ENCODE peak calls at places on chromosomes 16 and 17, in seven cellular contexts. One of them, this sample, is unnamed. For H3K4me1, the result is how much of the 10 kb centered on the place peaks cover.

GRCh38 chr16:50960517-50961202 is 190.4 kb downstream of the SALL1 start:
- DNase-seq in CD8-positive, alpha-beta memory T cell: no peak
- DNase-seq in ascending aorta: no peak
- DNase-seq in heart left ventricle: no peak
- DNase-seq in tibial nerve: no peak
- DNase-seq in colonic mucosa: no peak
- DNase-seq in Caco-2: no peak
- DNase-seq in this sample: no peak

GRCh38 chr17:66386789-66387351 is 84.5 kb downstream of the PRKCA start:
- DNase-seq in heart left ventricle: no peak
- DNase-seq in tibial nerve: no peak
- DNase-seq in CD8-positive, alpha-beta memory T cell: no peak
- DNase-seq in colonic mucosa: no peak
- DNase-seq in Caco-2: peak
- DNase-seq in ascending aorta: no peak
- DNase-seq in this sample: no peak

GRCh38 chr16:29676989-29677388 is 2.0 kb upstream of the QPRT start:
- DNase-seq in tibial nerve: no peak
- DNase-seq in CD8-positive, alpha-beta memory T cell: no peak
- DNase-seq in Caco-2: no peak
- DNase-seq in colonic mucosa: no peak
- DNase-seq in heart left ventricle: no peak
- DNase-seq in ascending aorta: no peak
- DNase-seq in this sample: no peak

GRCh38 chr16:89067677-89068076 is 26.0 kb upstream of the ACSF3 start:
- DNase-seq in CD8-positive, alpha-beta memory T cell: no peak
- DNase-seq in colonic mucosa: peak
- DNase-seq in tibial nerve: no peak
- DNase-seq in ascending aorta: no peak
- DNase-seq in heart left ventricle: no peak
- DNase-seq in Caco-2: no peak
- DNase-seq in this sample: no peak

GRCh38 chr17:79027274-79027924 is 3.4 kb downstream of the C1QTNF1 start:
- DNase-seq in tibial nerve: no peak
- DNase-seq in heart left ventricle: peak
- DNase-seq in CD8-positive, alpha-beta memory T cell: no peak
- DNase-seq in ascending aorta: peak
- DNase-seq in Caco-2: peak
- DNase-seq in colonic mucosa: no peak
- DNase-seq in this sample: no peak

GRCh38 chr17:74815671-74816370 is 39.7 kb upstream of the NAT9 start:
- DNase-seq in heart left ventricle: no peak
- DNase-seq in ascending aorta: no peak
- DNase-seq in CD8-positive, alpha-beta memory T cell: no peak
- DNase-seq in colonic mucosa: no peak
- DNase-seq in tibial nerve: no peak
- DNase-seq in Caco-2: peak
- DNase-seq in this sample: no peak

GRCh38 chr16:88826070-88826840 is 14.5 kb upstream of the APRT start:
- DNase-seq in colonic mucosa: peak
- DNase-seq in ascending aorta: no peak
- DNase-seq in tibial nerve: no peak
- DNase-seq in Caco-2: no peak
- DNase-seq in heart left ventricle: no peak
- DNase-seq in CD8-positive, alpha-beta memory T cell: no peak
- DNase-seq in this sample: no peak

GRCh38 chr16:74998481-74999207 is at the start of gene ZNRF1:
- DNase-seq in CD8-positive, alpha-beta memory T cell: peak
- DNase-seq in tibial nerve: peak
- DNase-seq in heart left ventricle: peak
- DNase-seq in ascending aorta: peak
- DNase-seq in Caco-2: peak
- DNase-seq in colonic mucosa: peak
- DNase-seq in this sample: no peak

GRCh38 chr17:49450735-49451134 is 36.1 kb upstream of the PHB1 start:
- DNase-seq in Caco-2: no peak
- DNase-seq in CD8-positive, alpha-beta memory T cell: no peak
- DNase-seq in heart left ventricle: no peak
- DNase-seq in tibial nerve: no peak
- DNase-seq in colonic mucosa: no peak
- DNase-seq in ascending aorta: no peak
- DNase-seq in this sample: no peak

GRCh38 chr17:26731005-26731921 is 562.7 kb upstream of the WSB1 start:
- DNase-seq in heart left ventricle: no peak
- DNase-seq in CD8-positive, alpha-beta memory T cell: no peak
- DNase-seq in ascending aorta: no peak
- DNase-seq in tibial nerve: no peak
- DNase-seq in Caco-2: no peak
- DNase-seq in colonic mucosa: no peak
- DNase-seq in this sample: no peak

GRCh38 chr16:29813644-29814562 is 1.9 kb downstream of the PRRT2 start:
- DNase-seq in tibial nerve: no peak
- DNase-seq in ascending aorta: no peak
- DNase-seq in Caco-2: no peak
- DNase-seq in heart left ventricle: no peak
- DNase-seq in CD8-positive, alpha-beta memory T cell: no peak
- DNase-seq in colonic mucosa: no peak
- DNase-seq in this sample: no peak

DNA sequence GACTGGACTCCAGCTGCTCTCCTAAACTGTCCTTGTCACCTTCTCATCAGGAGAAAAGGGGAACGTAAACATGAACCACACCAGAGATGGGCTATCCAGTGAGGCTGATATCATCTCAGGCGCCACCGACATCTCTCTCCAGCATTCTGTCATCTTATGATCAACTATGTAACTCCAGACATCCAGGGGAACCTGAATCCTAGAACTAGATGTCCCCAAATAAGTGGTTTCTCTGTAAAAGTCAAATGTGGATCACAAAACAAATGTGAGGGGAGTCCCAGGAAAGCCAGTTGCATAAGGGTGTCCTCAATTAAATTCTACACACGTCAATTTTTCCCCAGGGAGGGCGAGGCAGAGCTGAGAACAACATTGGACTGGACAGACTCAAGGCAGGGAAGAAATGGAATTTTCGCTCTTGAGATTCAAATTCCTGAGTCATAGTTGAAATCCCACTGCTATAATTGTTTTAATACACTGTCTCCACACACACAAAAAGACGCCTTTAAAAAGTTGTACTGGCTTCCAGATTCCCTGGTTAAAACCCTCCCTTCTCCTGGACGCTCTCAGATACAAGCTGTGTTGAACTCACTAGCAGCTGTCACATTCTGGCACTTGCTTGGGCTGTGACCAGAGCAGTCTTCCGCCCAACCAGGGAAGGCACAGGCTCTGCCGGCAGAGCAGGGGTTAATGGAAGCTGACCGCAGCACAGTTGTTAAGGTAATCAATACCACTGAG is 62.6 kb downstream of the ZFHX3 start:
- DNase-seq in tibial nerve: peak
- DNase-seq in CD8-positive, alpha-beta memory T cell: no peak
- DNase-seq in heart left ventricle: peak
- DNase-seq in ascending aorta: peak
- DNase-seq in Caco-2: no peak
- DNase-seq in colonic mucosa: no peak
- DNase-seq in this sample: no peak
- H3K4me3 ChIP-seq in tibial nerve: no peak
- H3K4me3 ChIP-seq in CD8-positive, alpha-beta memory T cell: no peak
- H3K4me3 ChIP-seq in heart left ventricle: peak
- H3K4me3 ChIP-seq in ascending aorta: no peak
- H3K4me3 ChIP-seq in Caco-2: no peak
- H3K4me3 ChIP-seq in colonic mucosa: no peak
- H3K4me3 ChIP-seq in this sample: peak

GRCh38 chr17:16994626-16995025 is 22.7 kb upstream of the TNFRSF13B start:
- DNase-seq in heart left ventricle: no peak
- DNase-seq in Caco-2: no peak
- DNase-seq in tibial nerve: no peak
- DNase-seq in ascending aorta: no peak
- DNase-seq in CD8-positive, alpha-beta memory T cell: no peak
- DNase-seq in colonic mucosa: no peak
- DNase-seq in this sample: no peak
- H3K4me1 ChIP-seq in heart left ventricle: under half
- H3K4me1 ChIP-seq in Caco-2: under half
- H3K4me1 ChIP-seq in tibial nerve: under half
- H3K4me1 ChIP-seq in ascending aorta: under half
- H3K4me1 ChIP-seq in CD8-positive, alpha-beta memory T cell: under half
- H3K4me1 ChIP-seq in colonic mucosa: under half
- H3K4me1 ChIP-seq in this sample: under half

GRCh38 chr16:31148281-31148728 is 1.6 kb downstream of the PRSS36 start:
- DNase-seq in ascending aorta: no peak
- DNase-seq in heart left ventricle: no peak
- DNase-seq in CD8-positive, alpha-beta memory T cell: no peak
- DNase-seq in tibial nerve: no peak
- DNase-seq in colonic mucosa: peak
- DNase-seq in Caco-2: no peak
- DNase-seq in this sample: no peak
- H3K4me3 ChIP-seq in ascending aorta: no peak
- H3K4me3 ChIP-seq in heart left ventricle: no peak
- H3K4me3 ChIP-seq in CD8-positive, alpha-beta memory T cell: no peak
- H3K4me3 ChIP-seq in tibial nerve: no peak
- H3K4me3 ChIP-seq in colonic mucosa: no peak
- H3K4me3 ChIP-seq in Caco-2: no peak
- H3K4me3 ChIP-seq in this sample: no peak

DNA sequence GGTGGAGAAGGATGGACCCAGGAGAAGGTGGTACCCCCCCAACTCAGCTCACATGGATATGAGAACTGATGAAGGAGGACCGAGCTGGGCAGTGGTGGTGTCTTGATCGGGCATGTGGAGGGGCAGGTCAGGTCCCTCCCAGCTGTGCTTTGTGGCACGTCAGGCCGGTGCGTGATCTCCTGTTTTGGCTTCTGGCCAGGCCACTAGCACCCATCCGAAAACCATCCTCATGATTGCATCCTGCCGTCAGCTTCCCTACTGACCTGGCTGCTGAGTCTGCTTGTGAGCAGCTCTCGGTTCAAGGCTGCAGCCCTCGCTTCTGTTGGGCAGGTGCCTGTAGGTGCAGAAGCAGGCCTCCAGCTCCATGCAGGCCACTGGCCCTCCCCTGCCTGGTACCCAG is 53.1 kb downstream of the PLD6 start:
- DNase-seq in tibial nerve: no peak
- DNase-seq in CD8-positive, alpha-beta memory T cell: no peak
- DNase-seq in colonic mucosa: no peak
- DNase-seq in heart left ventricle: no peak
- DNase-seq in Caco-2: no peak
- DNase-seq in ascending aorta: no peak
- DNase-seq in this sample: no peak
- H3K4me1 ChIP-seq in tibial nerve: under half
- H3K4me1 ChIP-seq in CD8-positive, alpha-beta memory T cell: under half
- H3K4me1 ChIP-seq in colonic mucosa: under half
- H3K4me1 ChIP-seq in heart left ventricle: under half
- H3K4me1 ChIP-seq in Caco-2: under half
- H3K4me1 ChIP-seq in ascending aorta: under half
- H3K4me1 ChIP-seq in this sample: under half

GRCh38 chr17:45315583-45316270 is 1.1 kb downstream of the MAP3K14 start:
- DNase-seq in CD8-positive, alpha-beta memory T cell: peak
- DNase-seq in ascending aorta: no peak
- DNase-seq in tibial nerve: no peak
- DNase-seq in heart left ventricle: no peak
- DNase-seq in Caco-2: peak
- DNase-seq in colonic mucosa: no peak
- DNase-seq in this sample: no peak

GRCh38 chr17:45314761-45315549 is 1.9 kb downstream of the MAP3K14 start:
- DNase-seq in tibial nerve: no peak
- DNase-seq in heart left ventricle: no peak
- DNase-seq in Caco-2: no peak
- DNase-seq in CD8-positive, alpha-beta memory T cell: no peak
- DNase-seq in ascending aorta: no peak
- DNase-seq in colonic mucosa: no peak
- DNase-seq in this sample: no peak

GRCh38 chr17:45312477-45313418 is 4.1 kb downstream of the MAP3K14 start:
- DNase-seq in tibial nerve: no peak
- DNase-seq in heart left ventricle: no peak
- DNase-seq in Caco-2: no peak
- DNase-seq in CD8-positive, alpha-beta memory T cell: peak
- DNase-seq in colonic mucosa: no peak
- DNase-seq in ascending aorta: no peak
- DNase-seq in this sample: no peak

GRCh38 chr17:45313419-45313771 is 3.4 kb downstream of the MAP3K14 start:
- DNase-seq in tibial nerve: no peak
- DNase-seq in heart left ventricle: no peak
- DNase-seq in colonic mucosa: no peak
- DNase-seq in Caco-2: no peak
- DNase-seq in ascending aorta: no peak
- DNase-seq in CD8-positive, alpha-beta memory T cell: no peak
- DNase-seq in this sample: no peak

GRCh38 chr17:45313927-45314760 is 2.7 kb downstream of the MAP3K14 start:
- DNase-seq in CD8-positive, alpha-beta memory T cell: no peak
- DNase-seq in colonic mucosa: no peak
- DNase-seq in ascending aorta: no peak
- DNase-seq in tibial nerve: no peak
- DNase-seq in Caco-2: no peak
- DNase-seq in heart left ventricle: no peak
- DNase-seq in this sample: no peak
- H3K4me3 ChIP-seq in CD8-positive, alpha-beta memory T cell: peak
- H3K4me3 ChIP-seq in colonic mucosa: peak
- H3K4me3 ChIP-seq in ascending aorta: no peak
- H3K4me3 ChIP-seq in tibial nerve: no peak
- H3K4me3 ChIP-seq in Caco-2: no peak
- H3K4me3 ChIP-seq in heart left ventricle: peak
- H3K4me3 ChIP-seq in this sample: peak

GRCh38 chr16:27202923-27203428 is 350 bp upstream of the KDM8 start:
- DNase-seq in CD8-positive, alpha-beta memory T cell: no peak
- DNase-seq in Caco-2: no peak
- DNase-seq in colonic mucosa: no peak
- DNase-seq in ascending aorta: no peak
- DNase-seq in tibial nerve: no peak
- DNase-seq in heart left ventricle: no peak
- DNase-seq in this sample: no peak
- H3K4me1 ChIP-seq in CD8-positive, alpha-beta memory T cell: half or more
- H3K4me1 ChIP-seq in Caco-2: under half
- H3K4me1 ChIP-seq in colonic mucosa: under half
- H3K4me1 ChIP-seq in ascending aorta: under half
- H3K4me1 ChIP-seq in tibial nerve: under half
- H3K4me1 ChIP-seq in heart left ventricle: under half
- H3K4me1 ChIP-seq in this sample: under half

DNA sequence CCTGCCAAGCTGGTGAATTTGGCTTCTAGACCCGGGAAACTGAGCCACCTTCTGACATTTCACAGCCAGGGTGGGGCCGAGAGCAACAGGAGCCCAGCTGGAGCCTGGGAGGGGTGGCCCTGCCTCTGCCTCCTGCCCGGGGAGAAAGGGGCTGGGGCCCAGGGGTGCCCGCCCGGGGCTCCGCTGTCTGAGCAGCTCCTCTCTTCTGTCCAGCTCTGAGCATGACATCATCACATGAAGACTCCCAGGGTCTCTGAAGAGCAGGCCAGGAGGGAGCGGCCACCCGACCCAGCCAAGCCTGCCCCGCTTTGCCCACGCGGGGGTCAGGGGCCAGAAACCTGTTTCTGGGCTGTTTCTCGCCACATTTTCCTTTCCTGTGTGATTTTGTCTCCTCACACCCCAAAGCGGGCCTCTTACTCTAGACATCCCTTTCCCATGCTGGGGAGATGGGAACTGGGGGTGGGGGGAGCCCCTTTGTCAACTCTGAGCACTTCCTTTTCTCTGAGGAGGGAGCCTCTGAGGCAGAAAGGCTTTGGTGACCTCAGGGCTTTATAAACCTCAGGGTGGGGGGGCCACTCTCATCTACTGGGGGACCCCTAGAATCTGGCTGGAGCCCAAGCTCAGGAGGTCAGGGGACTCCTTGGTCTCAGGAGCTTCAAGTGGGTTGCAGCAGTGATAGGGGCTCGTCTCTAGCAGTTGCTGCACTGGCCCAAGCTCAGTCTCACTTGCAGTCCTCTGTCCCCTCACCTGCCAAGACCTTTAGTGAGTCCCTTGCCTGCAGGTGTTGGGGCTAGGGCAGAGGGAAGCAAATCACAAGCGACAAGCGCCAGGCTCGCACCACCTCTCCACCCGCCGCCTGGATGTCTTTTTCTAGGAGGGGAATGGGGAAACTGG is 7.6 kb downstream of the UBALD2 start:
- DNase-seq in Caco-2: no peak
- DNase-seq in CD8-positive, alpha-beta memory T cell: peak
- DNase-seq in ascending aorta: no peak
- DNase-seq in colonic mucosa: no peak
- DNase-seq in heart left ventricle: peak
- DNase-seq in tibial nerve: no peak
- DNase-seq in this sample: no peak
- H3K4me3 ChIP-seq in Caco-2: no peak
- H3K4me3 ChIP-seq in CD8-positive, alpha-beta memory T cell: peak
- H3K4me3 ChIP-seq in ascending aorta: no peak
- H3K4me3 ChIP-seq in colonic mucosa: peak
- H3K4me3 ChIP-seq in heart left ventricle: peak
- H3K4me3 ChIP-seq in tibial nerve: peak
- H3K4me3 ChIP-seq in this sample: peak